ENCODE peak calls at places on chromosome 12, in eight cellular contexts. A is Peyer's patch, X is fibroblast of mammary gland, M is kidney, B is neuronal stem cell, Q is lung, U is GM23338, J is lower leg skin. Z is an unnamed sample.

GRCh38 chr12:19404232-19404880 is 34.9 kb upstream of the AEBP2 start:
- DNase-seq in A (no peak), X (no peak), M (no peak), B (no peak), Q (no peak), U (no peak), J (no peak), Z (peak; percentile 72)

GRCh38 chr12:21257172-21257571 is 77.5 kb downstream of the SLCO1A2 start:
- DNase-seq in A (no peak), X (no peak), M (no peak), B (no peak), Q (no peak), U (no peak), J (no peak), Z (no peak)

GRCh38 chr12:10557766-10558165 is 52.1 kb downstream of the EIF2S3B start:
- DNase-seq in A (no peak), X (no peak), M (no peak), B (no peak), Q (no peak), U (peak; percentile 11), J (no peak), Z (no peak)

GRCh38 chr12:49902399-49903350 is 1.0 kb downstream of the FAIM2 start:
- DNase-seq in A (no peak), X (no peak), M (peak; percentile 60), B (peak; percentile 47), Q (no peak), U (peak; percentile 59), J (no peak), Z (no peak)

GRCh38 chr12:24880732-24881131 is 68.2 kb downstream of the BCAT1 start:
- DNase-seq in A (no peak), X (no peak), M (no peak), B (no peak), Q (no peak), U (no peak), J (no peak), Z (no peak)

GRCh38 chr12:72230589-72230988 is 41.6 kb upstream of the TRHDE start:
- DNase-seq in A (no peak), X (no peak), M (no peak), B (no peak), Q (no peak), U (no peak), J (no peak), Z (no peak)

GRCh38 chr12:43349863-43350262 is 202.1 kb downstream of the ADAMTS20 start:
- DNase-seq in A (no peak), X (peak; percentile 47), M (no peak), B (no peak), Q (no peak), U (no peak), J (no peak), Z (no peak)

GRCh38 chr12:2691340-2692111 is 103.2 kb upstream of the FKBP4 start:
- DNase-seq in A (no peak), X (no peak), M (peak; percentile 69), B (peak; percentile 30), Q (peak; percentile 27), U (peak; percentile 72), J (peak; percentile 69), Z (peak; percentile 86)

GRCh38 chr12:34389378-34390170 is 367.3 kb downstream of the ALG10 start:
- DNase-seq in A (peak; percentile 15), X (no peak), M (peak; percentile 56), B (no peak), Q (no peak), U (no peak), J (peak; percentile 69), Z (no peak)

GRCh38 chr12:42370013-42370412 is 44.0 kb downstream of the PPHLN1 start:
- DNase-seq in A (no peak), X (no peak), M (no peak), B (no peak), Q (no peak), U (peak; percentile 60), J (no peak), Z (no peak)

GRCh38 chr12:70645494-70646317 is 8.5 kb upstream of the PTPRB start:
- DNase-seq in A (peak; percentile 60), X (peak; percentile 81), M (peak; percentile 84), B (no peak), Q (peak; percentile 35), U (peak; percentile 41), J (peak; percentile 88), Z (no peak)

GRCh38 chr12:88957358-88957757 is 377.1 kb upstream of the KITLG start:
- DNase-seq in A (no peak), X (peak; percentile 50), M (no peak), B (no peak), Q (no peak), U (no peak), J (no peak), Z (no peak)

GRCh38 chr12:8026282-8026637 is 6.3 kb upstream of the FOXJ2 start:
- DNase-seq in A (no peak), X (peak; percentile 86), M (no peak), B (no peak), Q (no peak), U (no peak), J (no peak), Z (no peak)

GRCh38 chr12:77941396-77941795 is 110.7 kb downstream of the NAV3 start:
- DNase-seq in A (no peak), X (no peak), M (no peak), B (no peak), Q (no peak), U (no peak), J (no peak), Z (no peak)

GRCh38 chr12:11765421-11765816 is 115.9 kb downstream of the ETV6 start:
- DNase-seq in A (no peak), X (no peak), M (no peak), B (no peak), Q (no peak), U (no peak), J (no peak), Z (peak; percentile 88)

GRCh38 chr12:127108360-127109215 is 1158.4 kb upstream of the TMEM132C start:
- DNase-seq in A (peak; percentile 68), X (peak; percentile 74), M (no peak), B (peak; percentile 29), Q (peak; percentile 54), U (peak; percentile 59), J (no peak), Z (peak; percentile 25)

GRCh38 chr12:118046430-118046829 is 14.5 kb downstream of the WSB2 start:
- DNase-seq in A (no peak), X (no peak), M (no peak), B (no peak), Q (no peak), U (no peak), J (peak; percentile 37), Z (no peak)

GRCh38 chr12:79187032-79187431 is 322.5 kb downstream of the SYT1 start:
- DNase-seq in A (no peak), X (no peak), M (no peak), B (no peak), Q (no peak), U (no peak), J (no peak), Z (no peak)

GRCh38 chr12:95117178-95117599 is 43.8 kb upstream of the NR2C1 start:
- DNase-seq in A (peak; percentile 84), X (peak; percentile 81), M (no peak), B (peak; percentile 35), Q (peak; percentile 66), U (peak; percentile 80), J (no peak), Z (peak; percentile 62)

GRCh38 chr12:93847517-93848452 is 170.6 kb downstream of the CRADD start:
- DNase-seq in A (no peak), X (peak; percentile 60), M (no peak), B (no peak), Q (no peak), U (no peak), J (no peak), Z (no peak)

GRCh38 chr12:47777741-47778558 is 4.9 kb downstream of the SLC48A1 start:
- DNase-seq in A (no peak), X (no peak), M (peak; percentile 81), B (no peak), Q (no peak), U (no peak), J (peak; percentile 90), Z (peak; percentile 60)

DNA sequence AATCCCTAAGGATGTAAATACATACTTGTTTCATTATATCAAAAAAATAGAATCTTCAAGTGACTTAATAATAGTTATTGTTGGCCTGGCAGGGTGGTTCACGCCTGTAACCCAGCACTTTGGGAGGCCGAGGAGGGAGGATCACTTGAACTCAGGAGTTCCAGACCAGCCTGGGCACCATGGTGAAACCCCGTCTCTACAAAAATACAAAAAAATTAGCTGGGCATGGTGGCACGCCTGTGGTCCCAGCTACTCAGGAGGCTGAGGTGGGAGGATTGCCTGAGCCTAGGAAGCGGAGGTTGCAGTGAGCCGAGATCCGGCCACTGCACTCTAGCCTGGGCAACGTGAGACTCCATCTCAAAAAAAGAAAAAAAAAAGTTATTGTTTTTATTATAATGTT is 1.7 kb downstream of the USP15 start:
- DNase-seq in A (no peak), X (no peak), M (peak; percentile 44), B (no peak), Q (no peak), U (no peak), J (no peak), Z (no peak)
- H3K4me3 ChIP-seq in A (peak overlapping the region; percentile 76), X (no peak overlapping the region), M (peak overlapping the region; percentile 95), B (peak overlapping the region; percentile 53), Q (no peak overlapping the region), U (peak overlapping the region; percentile 94), J (no peak overlapping the region), Z (peak overlapping the region; percentile 87)

DNA sequence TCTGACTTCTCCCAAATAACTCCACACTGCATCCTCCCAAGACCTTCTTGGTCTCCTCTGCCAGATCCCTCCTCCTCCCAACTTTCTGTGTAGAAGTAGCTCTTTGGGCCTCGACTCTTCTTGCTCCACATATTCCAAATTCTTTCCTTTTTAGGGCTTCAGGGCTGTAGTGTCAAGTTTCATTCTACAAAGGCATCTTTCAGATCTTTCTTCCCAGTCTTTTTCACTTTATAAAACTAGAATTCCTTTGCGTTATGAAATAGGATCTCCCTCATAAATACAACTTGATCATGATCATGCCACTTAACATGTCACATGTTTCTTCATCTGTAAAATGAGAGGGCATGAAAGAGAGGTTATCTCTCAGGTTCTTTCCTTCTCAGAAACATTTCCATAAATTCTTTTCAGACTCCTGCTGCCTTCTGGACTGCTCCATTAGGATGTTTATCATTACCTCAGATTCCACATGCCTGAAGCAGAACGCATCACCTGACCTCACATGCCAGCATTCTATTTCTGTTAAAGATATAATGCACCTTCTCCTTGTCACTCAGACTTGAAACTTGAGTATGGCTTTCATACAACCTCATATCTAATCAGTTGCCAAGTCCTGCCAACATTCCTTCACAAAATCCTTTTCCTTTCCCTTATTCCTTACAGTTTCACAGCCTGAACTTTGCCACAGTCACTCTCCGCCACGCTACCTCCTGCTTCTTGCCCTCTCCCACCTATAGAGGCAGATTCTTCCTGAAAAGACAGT is 8.5 kb downstream of the SLC38A1 start:
- DNase-seq in A (no peak), X (peak; percentile 9), M (no peak), B (no peak), Q (no peak), U (peak; percentile 88), J (no peak), Z (no peak)
- H3K4me3 ChIP-seq in A (no peak overlapping the region), X (no peak overlapping the region), M (no peak overlapping the region), B (no peak overlapping the region), Q (no peak overlapping the region), U (peak overlapping the region; percentile 90), J (no peak overlapping the region), Z (no peak overlapping the region)

GRCh38 chr12:31880340-31880739 is 78.9 kb upstream of the RESF1 start:
- DNase-seq in A (no peak), X (no peak), M (no peak), B (no peak), Q (no peak), U (no peak), J (no peak), Z (no peak)
- H3K4me3 ChIP-seq in A (no peak overlapping the region), X (no peak overlapping the region), M (no peak overlapping the region), B (no peak overlapping the region), Q (no peak overlapping the region), U (no peak overlapping the region), J (no peak overlapping the region), Z (no peak overlapping the region)

GRCh38 chr12:109115758-109116610 is at the start of gene ACACB:
- DNase-seq in A (peak; percentile 83), X (no peak), M (peak; percentile 89), B (no peak), Q (no peak), U (peak; percentile 22), J (no peak), Z (peak; percentile 68)
- H3K4me3 ChIP-seq in A (peak within 1 kb of the TSS; percentile 18), X (no peak within 1 kb of the TSS), M (peak within 1 kb of the TSS; percentile 60), B (no peak within 1 kb of the TSS), Q (no peak within 1 kb of the TSS), U (no peak within 1 kb of the TSS), J (no peak within 1 kb of the TSS), Z (no peak within 1 kb of the TSS)